ENCODE peak calls at places on chromosomes 3 and 15, in six cellular contexts. K is endothelial cell of umbilical vein, N is A549, D is GM12878, F is HepG2, M is K562. I is an unnamed sample.

GRCh38 chr15:23069496-23070166 is 30.3 kb upstream of the TUBGCP5 start:
- DNase-seq in N (peak; percentile 48), K (no peak), M (peak; percentile 52), D (no peak), F (no peak), I (no peak)

GRCh38 chr3:5021571-5022092 is 42.4 kb downstream of the BHLHE40 start:
- DNase-seq in D (no peak), N (peak; percentile 80), K (peak; percentile 62), F (peak; percentile 25), M (no peak), I (peak; percentile 46)

GRCh38 chr3:172048599-172048998 is 9.2 kb downstream of the FNDC3B start:
- DNase-seq in M (no peak), F (no peak), N (no peak), D (no peak), K (no peak), I (no peak)

GRCh38 chr15:87348746-87349145 is 907.8 kb downstream of the NTRK3 start:
- DNase-seq in F (no peak), M (no peak), D (no peak), K (no peak), N (peak; percentile 11), I (no peak)

GRCh38 chr3:134885877-134886621 is 91.0 kb downstream of the EPHB1 start:
- DNase-seq in D (peak; percentile 95), M (no peak), F (no peak), K (no peak), N (no peak), I (peak; percentile 6)

GRCh38 chr15:77144028-77144427 is 73.1 kb upstream of the TSPAN3 start:
- DNase-seq in K (peak; percentile 66), N (no peak), D (no peak), F (no peak), M (no peak), I (no peak)

GRCh38 chr15:93217343-93217742 is 128.3 kb upstream of the RGMA start:
- DNase-seq in F (no peak), D (no peak), K (no peak), M (no peak), N (no peak), I (no peak)

GRCh38 chr3:48561045-48561736 is 2.4 kb downstream of the UCN2 start:
- DNase-seq in F (peak; percentile 71), N (no peak), M (peak; percentile 81), K (peak; percentile 26), D (no peak), I (peak; percentile 86)

GRCh38 chr15:92155941-92156340 is 237.7 kb upstream of the ST8SIA2 start:
- DNase-seq in F (no peak), D (no peak), K (no peak), N (no peak), M (no peak), I (no peak)

GRCh38 chr15:88982304-88982945 is 69.2 kb upstream of the MFGE8 start:
- DNase-seq in M (no peak), N (peak; percentile 86), K (no peak), F (no peak), D (peak; percentile 83), I (no peak)

GRCh38 chr3:196968233-196969000 is at the start of gene PIGZ:
- DNase-seq in N (no peak), K (peak; percentile 25), F (no peak), M (peak; percentile 84), D (no peak), I (peak; percentile 77)

GRCh38 chr3:47711596-47711995 is 70.1 kb downstream of the SMARCC1 start:
- DNase-seq in M (no peak), N (no peak), K (no peak), F (no peak), D (no peak), I (no peak)

GRCh38 chr3:30704931-30705890 is 98.8 kb downstream of the TGFBR2 start:
- DNase-seq in N (no peak), D (no peak), K (peak; percentile 82), F (no peak), M (no peak), I (no peak)

GRCh38 chr3:136209921-136210320 is 13.8 kb upstream of the MSL2 start:
- DNase-seq in M (no peak), F (no peak), D (no peak), K (no peak), N (no peak), I (no peak)

GRCh38 chr3:190432216-190432615 is 17.5 kb downstream of the TMEM207 start:
- DNase-seq in K (no peak), D (no peak), M (no peak), N (no peak), F (no peak), I (peak; percentile 15)

GRCh38 chr3:150544726-150545125 is 1.6 kb downstream of the SERP1 start:
- DNase-seq in M (no peak), K (peak; percentile 33), D (no peak), F (peak; percentile 12), N (no peak), I (peak; percentile 10)

GRCh38 chr3:108159865-108160264 is 62.4 kb downstream of the IFT57 start:
- DNase-seq in K (peak; percentile 49), M (no peak), D (no peak), F (no peak), N (no peak), I (no peak)

GRCh38 chr15:101276501-101277037 is 716 bp downstream of the SELENOS start:
- DNase-seq in M (peak; percentile 42), K (peak; percentile 58), D (no peak), N (peak; percentile 52), F (no peak), I (peak; percentile 67)

GRCh38 chr3:2770451-2770850 is 339.7 kb downstream of the IL5RA start:
- DNase-seq in F (peak; percentile 4), M (no peak), D (no peak), N (no peak), K (no peak), I (no peak)

GRCh38 chr3:124532071-124532470 is 198.2 kb upstream of the UMPS start:
- DNase-seq in N (no peak), M (no peak), K (no peak), D (no peak), F (no peak), I (no peak)
- TF ChIP-seq MYC in N (no peak), M (no peak), K (no peak), D (no peak), F (no peak), I (no peak)

GRCh38 chr15:40051616-40052415 is 12.8 kb upstream of the SRP14 start:
- DNase-seq in D (no peak), N (no peak), K (no peak), M (no peak), F (no peak), I (no peak)
- TF ChIP-seq MYC in D (no peak), N (no peak), K (no peak), M (no peak), F (no peak), I (no peak)

DNA sequence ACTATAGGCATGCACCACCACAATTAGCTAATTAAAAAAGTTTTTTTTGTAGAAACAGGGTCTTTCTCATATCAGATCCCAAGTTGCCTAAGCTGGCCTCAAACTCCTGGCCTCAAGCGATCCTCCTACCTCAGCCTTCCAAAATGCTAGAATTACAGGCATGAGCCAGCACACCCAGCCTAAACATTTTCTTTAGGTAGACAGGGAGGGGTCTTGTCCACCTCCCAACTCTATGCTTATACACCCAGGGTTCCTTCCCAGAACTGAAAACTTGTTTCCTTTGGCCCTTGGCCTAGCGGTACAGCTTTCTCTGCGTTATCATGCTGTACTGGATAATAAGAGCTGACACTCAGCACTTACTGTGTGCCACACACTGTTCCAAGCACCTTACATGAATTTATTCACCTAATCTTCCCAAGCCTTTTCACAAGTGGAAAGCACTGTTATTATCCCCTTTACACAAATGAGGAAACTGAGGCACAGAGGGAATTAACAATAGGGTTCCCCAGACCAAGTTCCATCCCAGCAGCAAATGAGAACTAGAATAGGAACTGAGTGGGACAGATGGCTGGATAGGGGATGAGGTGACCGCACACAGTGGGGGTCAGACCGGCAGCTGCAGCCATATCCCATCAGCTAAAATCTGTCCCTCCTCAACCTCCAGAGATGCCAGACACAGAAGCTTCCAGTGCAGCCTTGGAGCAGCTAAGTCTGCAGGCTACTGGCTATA is 150.8 kb downstream of the MEGF11 start:
- DNase-seq in N (no peak), D (no peak), M (no peak), F (no peak), K (no peak), I (no peak)
- TF ChIP-seq MYC in N (no peak), D (no peak), M (no peak), F (no peak), K (no peak), I (no peak)

DNA sequence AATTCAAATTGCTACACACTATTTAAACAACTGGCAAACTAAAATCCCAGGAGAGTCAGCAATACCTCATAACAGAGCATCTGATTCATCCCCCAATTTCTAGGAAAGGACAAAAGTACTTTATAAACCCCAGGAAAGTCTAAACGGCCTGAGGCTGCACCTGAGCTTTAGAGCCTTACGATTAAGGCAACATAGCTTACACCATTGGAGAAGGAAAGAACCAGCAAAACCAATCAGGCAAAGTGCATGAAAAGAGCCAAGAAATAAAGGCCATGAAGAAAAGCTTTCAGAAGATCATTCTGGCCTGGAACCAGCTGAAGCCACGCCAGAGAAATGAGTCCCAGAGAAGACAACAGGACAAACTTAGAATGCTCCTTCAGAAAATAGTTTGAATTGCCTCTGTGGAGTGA is 48.1 kb downstream of the PTPN9 start:
- DNase-seq in M (no peak), K (no peak), N (no peak), D (no peak), F (no peak), I (no peak)
- TF ChIP-seq MYC in M (no peak), K (no peak), N (no peak), D (no peak), F (no peak), I (no peak)

GRCh38 chr3:70606018-70606417 is 293.6 kb upstream of the MDFIC2 start:
- DNase-seq in M (no peak), N (no peak), F (no peak), K (peak; percentile 43), D (no peak), I (no peak)
- TF ChIP-seq MYC in M (no peak), N (no peak), F (no peak), K (no peak), D (no peak), I (no peak)

GRCh38 chr15:86178845-86179244 is 99.2 kb downstream of the AGBL1 start:
- DNase-seq in D (no peak), M (no peak), F (no peak), K (no peak), N (peak; percentile 7), I (no peak)
- TF ChIP-seq MYC in D (no peak), M (no peak), F (no peak), K (no peak), N (no peak), I (no peak)

GRCh38 chr3:67405193-67405592 is 249.2 kb downstream of the SUCLG2 start:
- DNase-seq in K (no peak), D (no peak), F (no peak), N (no peak), M (no peak), I (no peak)

GRCh38 chr3:67400476-67400875 is 253.9 kb downstream of the SUCLG2 start:
- DNase-seq in F (no peak), M (no peak), K (no peak), D (no peak), N (no peak), I (no peak)

GRCh38 chr3:67401911-67402310 is 252.5 kb downstream of the SUCLG2 start:
- DNase-seq in M (no peak), N (no peak), D (no peak), F (peak; percentile 3), K (no peak), I (peak; percentile 10)

DNA sequence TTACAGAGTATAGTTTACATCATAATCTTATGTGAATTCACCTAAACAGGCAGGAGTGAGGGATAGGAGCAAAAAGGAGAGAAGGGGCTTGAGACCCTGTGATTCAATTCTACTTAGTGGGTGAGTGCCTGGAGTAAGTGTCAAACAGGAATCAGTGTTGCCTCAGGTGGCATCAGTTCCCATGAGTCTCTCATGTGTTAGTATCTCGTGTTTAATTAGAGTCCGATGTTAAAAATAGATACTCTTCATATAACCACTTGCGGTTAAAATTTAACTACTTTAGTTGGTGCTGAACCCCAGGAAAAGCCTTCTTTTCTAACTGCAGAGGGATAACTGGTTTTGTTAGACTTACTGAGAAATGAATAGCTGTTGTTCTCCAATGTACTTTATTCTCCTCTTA is 251.5 kb downstream of the SUCLG2 start:
- DNase-seq in M (no peak), N (no peak), D (no peak), K (no peak), F (no peak), I (no peak)
- TF ChIP-seq MYC in M (no peak), N (no peak), D (no peak), K (no peak), F (no peak), I (no peak)

I was measured in NB4.